ENCODE peak calls at places on chromosomes 7 and 10, in seven cellular contexts. X is IMR-90, L is A549, Z is breast epithelium, K is heart left ventricle, Q is esophagus squamous epithelium, W is endothelial cell of umbilical vein. I is an unnamed sample.

GRCh38 chr10:1669433-1669832 is 67.9 kb downstream of the ADARB2 start:
- DNase-seq in X (no peak), L (no peak), W (no peak), Z (no peak), Q (no peak), K (no peak), I (no peak)

GRCh38 chr7:128405345-128406146 is 4.2 kb downstream of the IMPDH1 start:
- DNase-seq in Z (no peak), L (no peak), W (peak), K (peak), Q (no peak), X (peak), I (peak)

GRCh38 chr7:2944729-2945128 is 98.9 kb downstream of the CARD11 start:
- DNase-seq in X (no peak), Z (no peak), L (no peak), W (no peak), K (no peak), Q (no peak), I (no peak)

GRCh38 chr7:83548250-83548649 is 100.7 kb downstream of the SEMA3E start:
- DNase-seq in Z (no peak), K (no peak), L (no peak), X (no peak), W (no peak), Q (no peak), I (no peak)

GRCh38 chr7:55190511-55191160 is 171.8 kb downstream of the EGFR start:
- DNase-seq in X (no peak), K (no peak), Q (no peak), Z (no peak), W (no peak), L (no peak), I (no peak)

GRCh38 chr7:98300595-98301372 is 19.3 kb downstream of the BRI3 start:
- DNase-seq in Z (no peak), K (no peak), L (no peak), X (no peak), W (no peak), Q (no peak), I (no peak)

GRCh38 chr10:119301397-119301796 is 94.0 kb downstream of the GRK5 start:
- DNase-seq in Z (no peak), K (no peak), L (no peak), Q (no peak), W (peak), X (peak), I (no peak)

GRCh38 chr10:103192089-103192450 is 1.0 kb downstream of the NT5C2 start:
- DNase-seq in K (no peak), Z (no peak), X (no peak), W (no peak), L (no peak), Q (no peak), I (peak)

GRCh38 chr7:40499718-40500117 is 364.9 kb downstream of the SUGCT start:
- DNase-seq in X (no peak), L (no peak), K (no peak), Q (no peak), W (no peak), Z (no peak), I (no peak)

GRCh38 chr7:68875857-68876256 is 722.4 kb upstream of the AUTS2 start:
- DNase-seq in Q (no peak), K (no peak), X (no peak), W (no peak), L (no peak), Z (no peak), I (no peak)

GRCh38 chr7:141702047-141702567 is at the start of gene DENND11:
- DNase-seq in K (peak), Q (no peak), L (peak), W (peak), Z (no peak), X (peak), I (peak)
- TF ChIP-seq POLR2A in K (no peak), Q (no peak), L (peak), W (no peak), Z (no peak), X (no peak), I (no peak)

GRCh38 chr7:5429857-5430611 is 6.4 kb upstream of the TNRC18 start:
- DNase-seq in Z (peak), K (peak), W (no peak), Q (no peak), L (no peak), X (peak), I (peak)
- TF ChIP-seq POLR2A in Z (no peak), K (no peak), W (no peak), Q (peak), L (no peak), X (no peak), I (no peak)

GRCh38 chr7:151483700-151483960 is 36.1 kb downstream of the RHEB start:
- DNase-seq in L (no peak), Q (no peak), Z (no peak), W (no peak), K (no peak), X (no peak), I (no peak)

GRCh38 chr7:151472644-151473380 is 32.9 kb upstream of the CRYGN start:
- DNase-seq in Q (no peak), K (no peak), Z (no peak), W (peak), X (no peak), L (no peak), I (no peak)

GRCh38 chr7:151482883-151483699 is 36.6 kb downstream of the RHEB start:
- DNase-seq in Z (no peak), L (no peak), K (no peak), W (no peak), Q (no peak), X (no peak), I (no peak)

GRCh38 chr7:151481650-151482505 is 37.8 kb downstream of the RHEB start:
- DNase-seq in Z (no peak), W (no peak), L (no peak), X (no peak), Q (no peak), K (no peak), I (no peak)

GRCh38 chr7:151477867-151478266 is 37.9 kb upstream of the CRYGN start:
- DNase-seq in L (no peak), Z (no peak), X (no peak), W (no peak), Q (no peak), K (no peak), I (no peak)
- TF ChIP-seq POLR2A in L (no peak), Z (no peak), X (no peak), W (no peak), Q (no peak), K (no peak), I (no peak)

DNA sequence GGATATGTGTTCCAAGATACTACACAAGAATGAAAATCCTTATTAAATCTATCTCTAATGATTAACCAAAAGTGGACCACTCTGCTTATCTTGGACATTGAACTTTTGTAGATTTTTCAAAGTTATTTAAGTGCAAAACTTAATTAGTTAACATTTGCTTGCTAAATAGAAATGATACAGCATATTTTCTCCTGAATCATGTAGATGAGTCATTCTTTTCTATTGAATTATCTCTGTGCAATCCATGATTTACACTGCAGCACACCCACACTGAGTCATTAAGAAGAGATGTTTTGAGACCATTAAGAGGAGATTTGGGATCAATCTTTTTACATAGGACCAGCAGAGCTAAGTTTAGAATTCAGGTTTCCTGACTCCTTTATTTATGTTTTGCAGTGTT is 6.6 kb upstream of the ABCC2 start:
- DNase-seq in X (peak), L (peak), Q (no peak), Z (no peak), K (no peak), W (peak), I (peak)
- TF ChIP-seq POLR2A in X (no peak), L (no peak), Q (no peak), Z (no peak), K (no peak), W (no peak), I (no peak)

DNA sequence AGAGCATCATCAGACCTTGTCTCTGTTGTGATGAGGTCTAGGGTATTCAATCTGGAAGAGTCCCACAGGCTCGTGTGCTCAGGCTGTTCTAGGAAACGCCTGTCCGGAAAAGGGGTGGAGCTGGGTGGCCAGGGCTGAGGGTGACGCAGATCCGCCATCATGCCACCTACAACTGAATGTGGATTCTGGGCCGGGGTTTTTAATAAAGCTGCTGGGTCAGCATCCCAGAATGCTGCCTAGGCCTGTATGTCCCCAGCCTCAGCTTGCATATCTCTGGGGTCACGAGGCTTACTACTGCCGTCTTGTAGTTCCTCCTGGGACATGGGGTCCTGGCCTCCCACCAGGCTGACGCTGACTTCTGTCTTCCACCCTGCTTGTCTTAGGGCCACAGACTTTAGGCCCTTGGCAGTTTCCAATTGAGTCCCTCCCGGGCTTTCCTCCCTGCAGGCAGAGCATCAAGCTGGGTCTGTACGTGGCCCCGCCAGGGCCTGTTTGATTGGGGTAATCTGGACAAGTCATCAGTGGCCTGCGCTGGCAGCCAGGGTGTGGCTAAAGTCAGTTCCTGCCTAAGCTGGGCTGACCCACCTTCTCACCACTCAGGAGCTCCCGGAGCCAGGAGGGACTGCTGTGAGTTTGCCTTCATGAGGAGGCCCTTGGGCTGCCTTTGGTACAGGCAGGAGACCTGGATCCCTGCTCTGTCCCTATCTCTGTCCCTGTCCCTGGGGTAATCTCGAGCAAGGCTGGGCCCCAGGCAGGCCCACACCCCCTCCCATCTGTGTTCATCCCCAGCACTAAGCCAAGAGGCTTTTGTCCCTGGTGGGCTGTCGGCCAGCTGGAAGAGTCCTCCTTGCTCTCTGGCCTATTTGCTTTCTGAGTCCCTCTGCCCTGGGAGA is 79.9 kb downstream of the ZMIZ1 start:
- DNase-seq in K (peak), L (no peak), X (peak), Z (no peak), W (peak), Q (no peak), I (peak)
- TF ChIP-seq POLR2A in K (peak), L (no peak), X (no peak), Z (no peak), W (no peak), Q (no peak), I (peak)

GRCh38 chr10:73860050-73860491 is 14.3 kb downstream of the CAMK2G start:
- DNase-seq in Z (no peak), L (no peak), X (no peak), K (no peak), Q (no peak), W (no peak), I (no peak)
- TF ChIP-seq POLR2A in Z (no peak), L (no peak), X (no peak), K (no peak), Q (no peak), W (no peak), I (no peak)

GRCh38 chr10:130111115-130111847 is 651 bp upstream of the C10orf143 start:
- DNase-seq in L (peak), Q (peak), X (peak), W (peak), Z (peak), K (peak), I (peak)
- TF ChIP-seq POLR2A in L (peak), Q (peak), X (no peak), W (peak), Z (peak), K (peak), I (no peak)

DNA sequence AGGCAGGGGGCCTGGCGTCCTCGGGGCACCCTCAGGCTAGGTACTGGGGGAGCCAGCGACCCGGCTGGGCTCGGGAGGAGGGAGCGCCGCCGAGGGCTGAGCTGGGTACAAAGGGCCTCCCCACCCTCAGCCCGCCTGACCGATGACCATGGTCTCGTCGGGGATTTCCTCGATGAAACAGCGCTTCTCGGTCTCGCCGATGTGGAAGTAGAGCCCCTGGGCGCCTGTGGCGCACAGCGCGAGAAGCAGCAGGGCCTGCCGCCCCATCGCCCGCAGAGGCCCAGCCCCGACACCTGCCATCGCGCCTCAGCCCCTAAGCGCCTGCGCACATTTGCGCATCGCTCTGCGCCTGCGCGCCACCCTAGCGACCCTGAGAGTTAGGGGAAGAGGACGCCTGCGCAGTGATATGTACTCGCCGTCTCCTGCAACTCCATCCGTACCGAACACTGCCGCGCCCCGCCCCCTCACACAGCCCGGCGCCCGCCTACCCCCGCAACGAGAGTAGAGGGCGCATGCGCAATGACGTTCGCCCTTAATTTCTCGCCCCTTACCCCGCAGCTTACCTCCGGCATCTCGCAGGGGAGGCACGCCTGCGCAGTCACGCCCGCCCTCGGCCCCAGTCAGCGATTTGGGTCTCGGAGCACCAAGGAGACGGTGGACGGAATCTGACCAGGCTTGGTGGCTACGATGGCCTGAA is at the start of gene TMED4:
- DNase-seq in X (peak), Q (peak), K (peak), Z (peak), W (peak), L (peak), I (peak)
- TF ChIP-seq POLR2A in X (peak), Q (peak), K (peak), Z (peak), W (peak), L (peak), I (peak)

GRCh38 chr7:155809332-155809946 is 2.8 kb downstream of the SHH start:
- DNase-seq in W (no peak), X (no peak), K (no peak), L (no peak), Z (no peak), Q (no peak), I (no peak)

GRCh38 chr7:155811560-155811894 is 736 bp downstream of the SHH start:
- DNase-seq in L (no peak), W (no peak), Q (no peak), K (no peak), X (no peak), Z (no peak), I (no peak)

GRCh38 chr7:155810607-155811559 is 1.4 kb downstream of the SHH start:
- DNase-seq in X (no peak), L (no peak), Z (no peak), Q (no peak), W (no peak), K (no peak), I (no peak)

GRCh38 chr7:155808551-155809331 is 3.5 kb downstream of the SHH start:
- DNase-seq in X (no peak), Q (no peak), Z (no peak), W (no peak), L (peak), K (no peak), I (no peak)

GRCh38 chr7:155809947-155810606 is 2.2 kb downstream of the SHH start:
- DNase-seq in Z (no peak), X (no peak), K (no peak), Q (no peak), L (no peak), W (no peak), I (no peak)
- TF ChIP-seq POLR2A in Z (no peak), X (no peak), K (no peak), Q (no peak), L (no peak), W (no peak), I (no peak)

I was measured in erythroblast.